ENCODE peak calls at places on chromosomes 3 and 15, in ten cellular contexts. N is mammary epithelial cell; P is IMR-90; X is astrocyte; F is cardiac muscle cell; I is psoas muscle; T is CD8-positive, alpha-beta memory T cell; C is GM23248; D is MM.1S; Q is pancreas. G is an unnamed sample. For H3K9me3 and H3K4me1, the result is how much of the 10 kb centered on the place peaks cover.

GRCh38 chr3:42070089-42070885 is 20.9 kb upstream of the TRAK1 start:
- DNase-seq in N (peak), P (peak), D (no peak), Q (no peak), C (peak), F (no peak), I (no peak), T (no peak), X (no peak), G (peak)

GRCh38 chr15:66923438-66923881 is 141.9 kb upstream of the SMAD3 start:
- DNase-seq in F (peak), I (no peak), C (peak), P (no peak), T (no peak), Q (no peak), N (no peak), D (no peak), X (no peak), G (no peak)

GRCh38 chr15:56042031-56042430 is 48.6 kb upstream of the NEDD4 start:
- DNase-seq in F (no peak), P (peak), X (no peak), T (no peak), D (no peak), Q (no peak), C (no peak), N (peak), I (no peak), G (no peak)

GRCh38 chr15:59222906-59223579 is 16.4 kb downstream of the LDHAL6B start:
- DNase-seq in Q (no peak), I (no peak), X (no peak), D (no peak), T (no peak), N (no peak), C (no peak), F (no peak), P (no peak), G (no peak)

GRCh38 chr15:59153466-59153865 is 48.5 kb downstream of the CCNB2 start:
- DNase-seq in Q (no peak), F (no peak), X (no peak), I (no peak), P (no peak), T (no peak), D (no peak), C (no peak), N (no peak), G (no peak)

GRCh38 chr3:67601919-67602608 is 52.3 kb downstream of the SUCLG2 start:
- DNase-seq in T (no peak), F (no peak), Q (no peak), D (no peak), N (no peak), C (no peak), I (no peak), P (no peak), X (peak), G (no peak)

GRCh38 chr15:75675579-75676404 is 28.1 kb downstream of the SNX33 start:
- DNase-seq in D (no peak), T (no peak), X (no peak), Q (peak), I (peak), F (no peak), C (no peak), P (no peak), N (no peak), G (no peak)

GRCh38 chr3:161413127-161413854 is 42.0 kb upstream of the SPTSSB start:
- DNase-seq in I (no peak), F (no peak), T (no peak), N (peak), P (peak), X (peak), Q (no peak), C (peak), D (peak), G (peak)

GRCh38 chr15:78054971-78055370 is 22.5 kb downstream of the TBC1D2B start:
- DNase-seq in X (no peak), T (no peak), I (no peak), C (no peak), D (no peak), Q (no peak), P (no peak), N (no peak), F (no peak), G (no peak)

GRCh38 chr3:134423153-134423552 is 48.9 kb upstream of the AMOTL2 start:
- DNase-seq in X (no peak), C (peak), P (peak), N (no peak), D (no peak), T (no peak), I (no peak), F (peak), Q (peak), G (no peak)

GRCh38 chr15:56524915-56525314 is 60.0 kb upstream of the MNS1 start:
- DNase-seq in F (no peak), C (peak), I (no peak), N (peak), T (no peak), P (peak), Q (no peak), D (no peak), X (peak), G (no peak)

GRCh38 chr15:78969687-78970349 is 25.0 kb upstream of the CTSH start:
- DNase-seq in D (no peak), I (no peak), P (peak), C (peak), N (no peak), Q (no peak), F (no peak), X (no peak), T (no peak), G (no peak)

GRCh38 chr3:50515565-50516047 is 12.2 kb upstream of the CACNA2D2 start:
- DNase-seq in I (peak), X (no peak), D (no peak), Q (no peak), T (no peak), P (no peak), F (peak), N (no peak), C (no peak), G (peak)

GRCh38 chr3:146469206-146470017 is at the start of gene PLSCR2:
- DNase-seq in P (no peak), C (peak), X (no peak), T (peak), N (no peak), D (peak), Q (peak), F (peak), I (peak), G (peak)

GRCh38 chr15:84079885-84080777 is 155.4 kb upstream of the GOLGA6L4 start:
- DNase-seq in C (peak), D (peak), F (peak), I (peak), X (peak), P (peak), N (no peak), Q (peak), T (no peak), G (peak)

GRCh38 chr15:31488437-31489204 is 162.0 kb downstream of the KLF13 start:
- DNase-seq in P (peak), I (no peak), D (peak), Q (no peak), C (peak), N (peak), X (peak), T (no peak), F (peak), G (no peak)

GRCh38 chr15:52294881-52295420 is 653 bp downstream of the MYO5C start:
- DNase-seq in X (no peak), N (no peak), F (peak), Q (no peak), I (no peak), C (peak), T (no peak), P (no peak), D (peak), G (no peak)

GRCh38 chr3:144270100-144270499 is 298.5 kb downstream of the DIPK2A start:
- DNase-seq in C (no peak), D (no peak), F (no peak), P (no peak), N (no peak), I (no peak), X (no peak), T (no peak), Q (no peak), G (peak)

GRCh38 chr3:131386429-131386926 is 4.9 kb downstream of the NUDT16 start:
- DNase-seq in F (no peak), D (peak), I (peak), N (no peak), Q (no peak), T (no peak), X (no peak), C (no peak), P (no peak), G (no peak)

GRCh38 chr3:25897019-25897418 is 107.1 kb downstream of the OXSM start:
- DNase-seq in D (peak), X (no peak), T (no peak), C (peak), F (peak), N (no peak), I (no peak), P (no peak), Q (no peak), G (no peak)

GRCh38 chr3:117016359-117016758 is 306.8 kb downstream of the TUSC7 start:
- DNase-seq in N (no peak), Q (no peak), I (no peak), P (no peak), T (no peak), D (no peak), X (no peak), F (no peak), C (no peak), G (no peak)

GRCh38 chr3:12750223-12750622 is 8.8 kb downstream of the TMEM40 start:
- DNase-seq in T (no peak), N (peak), F (peak), D (no peak), I (no peak), C (peak), X (peak), Q (no peak), P (peak), G (peak)

GRCh38 chr3:46280105-46280797 is 38.0 kb downstream of the CCR3 start:
- DNase-seq in C (peak), P (peak), F (no peak), N (peak), I (no peak), Q (no peak), D (no peak), T (peak), X (peak), G (no peak)

GRCh38 chr3:40752492-40752891 is 227.7 kb downstream of the ZNF621 start:
- DNase-seq in T (no peak), N (no peak), X (no peak), P (no peak), Q (no peak), D (no peak), C (no peak), F (no peak), I (no peak), G (no peak)

GRCh38 chr3:65742914-65743313 is 295.8 kb downstream of the MAGI1 start:
- DNase-seq in T (no peak), N (peak), C (peak), Q (no peak), X (peak), I (no peak), D (no peak), P (peak), F (no peak), G (no peak)

GRCh38 chr3:195147649-195148121 is 123.3 kb downstream of the XXYLT1 start:
- DNase-seq in F (no peak), N (no peak), C (peak), I (peak), X (no peak), P (peak), D (peak), Q (no peak), T (no peak), G (no peak)

GRCh38 chr3:30124435-30125390 is 481.7 kb upstream of the TGFBR2 start:
- DNase-seq in N (peak), C (peak), F (peak), Q (no peak), I (no peak), X (peak), P (peak), D (no peak), T (no peak), G (no peak)

GRCh38 chr3:185365281-185366211 is 2.6 kb downstream of the MAP3K13 start:
- DNase-seq in X (no peak), C (no peak), D (peak), P (no peak), I (no peak), N (peak), F (no peak), T (no peak), Q (no peak), G (no peak)

GRCh38 chr3:66165679-66166078 is 55.1 kb upstream of the SLC25A26 start:
- DNase-seq in P (no peak), N (no peak), F (peak), I (no peak), C (no peak), X (no peak), Q (no peak), T (no peak), D (no peak), G (no peak)

GRCh38 chr3:126983276-126983652 is 349 bp downstream of the PLXNA1 start:
- DNase-seq in N (no peak), D (peak), X (no peak), F (peak), T (no peak), I (no peak), Q (peak), P (no peak), C (peak), G (no peak)

GRCh38 chr3:144818973-144819372 is 847.4 kb downstream of the DIPK2A start:
- DNase-seq in P (no peak), X (no peak), D (no peak), F (no peak), I (no peak), T (no peak), N (no peak), C (no peak), Q (no peak), G (no peak)

GRCh38 chr15:82146990-82147461 is 101.2 kb upstream of the MEX3B start:
- DNase-seq in F (no peak), X (peak), N (peak), P (peak), T (no peak), I (no peak), Q (no peak), C (peak), D (no peak), G (no peak)

GRCh38 chr15:48440084-48440483 is 108.9 kb downstream of the DUT start:
- DNase-seq in T (no peak), P (peak), X (peak), F (no peak), C (peak), I (peak), N (no peak), D (no peak), Q (no peak), G (no peak)

GRCh38 chr15:68470981-68471380 is 39.0 kb upstream of the ITGA11 start:
- DNase-seq in X (no peak), I (no peak), F (no peak), N (no peak), Q (no peak), C (no peak), P (no peak), D (no peak), T (no peak), G (no peak)

GRCh38 chr3:173622156-173622555 is 224.6 kb downstream of the NLGN1 start:
- DNase-seq in F (no peak), X (peak), D (peak), P (peak), I (no peak), C (peak), Q (no peak), N (no peak), T (no peak), G (no peak)

GRCh38 chr3:145519598-145520078 is 641.3 kb downstream of the PLOD2 start:
- DNase-seq in D (no peak), Q (no peak), I (no peak), C (no peak), T (no peak), P (no peak), N (no peak), F (no peak), X (no peak), G (no peak)

GRCh38 chr3:119184083-119184482 is 10.7 kb downstream of the UPK1B start:
- DNase-seq in Q (no peak), X (no peak), T (no peak), C (no peak), F (no peak), P (no peak), N (no peak), D (no peak), I (no peak), G (no peak)

GRCh38 chr3:135392151-135392550 is 573.4 kb upstream of the PPP2R3A start:
- DNase-seq in P (no peak), X (no peak), D (no peak), C (no peak), I (no peak), F (no peak), Q (no peak), T (no peak), N (no peak), G (no peak)

DNA sequence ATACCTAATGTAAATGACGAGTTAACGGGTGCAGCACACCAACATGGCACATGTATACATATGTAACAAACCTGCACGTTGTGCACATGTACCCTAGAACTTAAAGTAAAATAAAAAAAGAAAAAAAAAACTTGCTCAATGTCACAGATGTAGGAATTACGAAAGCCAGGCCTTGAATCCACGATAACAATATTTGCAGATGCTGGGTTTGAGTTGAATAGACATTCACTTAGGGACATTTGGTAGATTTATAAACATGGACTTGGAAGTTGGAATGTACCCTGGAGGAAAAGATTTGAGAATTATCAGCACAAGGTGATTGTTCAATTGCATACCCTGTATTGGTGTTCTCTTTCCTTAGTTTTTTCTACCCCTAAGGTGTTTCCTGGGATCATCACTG is 260.2 kb upstream of the PEX5L start:
- DNase-seq in C (no peak), D (no peak), Q (no peak), T (no peak), N (no peak), X (no peak), I (no peak), F (no peak), P (no peak), G (no peak)
- H3K27ac ChIP-seq in C (no peak), D (no peak), Q (peak), T (no peak), N (no peak), X (no peak), I (no peak), F (no peak), P (no peak), G (no peak)

GRCh38 chr15:71821547-71822129 is 11.3 kb downstream of the NR2E3 start:
- DNase-seq in P (no peak), Q (no peak), N (no peak), F (no peak), T (no peak), X (no peak), I (no peak), D (no peak), C (no peak), G (no peak)

GRCh38 chr15:71823801-71824200 is 13.4 kb downstream of the NR2E3 start:
- DNase-seq in P (no peak), N (no peak), C (no peak), Q (no peak), T (no peak), F (no peak), I (no peak), X (no peak), D (no peak), G (no peak)

GRCh38 chr15:71820127-71820526 is 9.8 kb downstream of the NR2E3 start:
- DNase-seq in D (no peak), N (no peak), C (no peak), P (no peak), I (no peak), T (no peak), Q (no peak), X (no peak), F (no peak), G (no peak)

GRCh38 chr15:71826196-71826595 is 15.8 kb downstream of the NR2E3 start:
- DNase-seq in N (no peak), D (no peak), T (no peak), F (no peak), Q (no peak), P (no peak), X (no peak), C (no peak), I (no peak), G (no peak)

DNA sequence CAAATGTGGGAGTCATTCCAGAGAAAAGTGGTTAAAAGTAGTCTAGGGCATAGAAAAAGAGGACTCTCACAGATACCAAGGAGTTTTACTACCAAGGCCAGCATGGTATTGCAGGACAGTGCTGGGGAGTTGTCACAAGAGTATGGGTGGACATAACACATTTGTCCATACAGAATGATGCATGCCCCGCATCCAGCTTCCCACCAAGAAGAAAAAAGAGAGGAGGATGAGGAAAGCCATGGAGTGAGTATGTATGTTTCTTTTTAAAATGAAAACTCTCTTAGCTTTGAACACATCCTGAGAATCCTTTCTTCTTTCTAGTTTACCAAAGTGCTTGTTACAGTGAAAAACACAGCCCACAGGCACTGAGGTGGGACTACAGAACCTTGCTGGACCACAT is 12.5 kb downstream of the NR2E3 start:
- DNase-seq in C (no peak), F (no peak), D (no peak), Q (no peak), N (no peak), X (no peak), P (no peak), T (no peak), I (no peak), G (no peak)
- H3K9me3 ChIP-seq in C (under half), F (under half), D (under half), Q (under half), N (under half), X (under half), P (under half), T (under half), I (under half), G (under half)

GRCh38 chr3:187264051-187264450 is 27.5 kb downstream of the MASP1 start:
- DNase-seq in C (peak), F (peak), D (no peak), I (no peak), N (no peak), X (peak), T (no peak), Q (no peak), P (peak), G (no peak)
- H3K4me1 ChIP-seq in C (under half), F (half or more), D (under half), I (under half), N (under half), X (under half), T (under half), Q (under half), P (under half), G (under half)

GRCh38 chr15:65599677-65600076 is 11.3 kb downstream of the INTS14 start:
- DNase-seq in T (no peak), Q (no peak), D (no peak), N (no peak), P (no peak), I (no peak), X (no peak), F (no peak), C (no peak), G (no peak)
- H3K27ac ChIP-seq in T (no peak), Q (no peak), D (no peak), N (no peak), P (no peak), I (no peak), X (no peak), F (no peak), C (no peak), G (no peak)

GRCh38 chr3:44734646-44735168 is 5.3 kb downstream of the ZNF501 start:
- DNase-seq in D (no peak), F (no peak), Q (no peak), T (no peak), X (no peak), N (no peak), P (no peak), I (no peak), C (no peak), G (no peak)
- H3K9me3 ChIP-seq in D (under half), F (under half), Q (under half), T (half or more), X (under half), N (half or more), P (half or more), I (half or more), C (under half), G (under half)

GRCh38 chr15:28909958-28910500 is 24.3 kb downstream of the APBA2 start:
- DNase-seq in F (no peak), N (no peak), T (no peak), C (no peak), D (no peak), I (no peak), P (no peak), X (no peak), Q (no peak), G (peak)
- H3K4me1 ChIP-seq in F (under half), N (under half), T (under half), C (under half), D (under half), I (under half), P (under half), X (under half), Q (under half), G (under half)